ENCODE peak calls at places on chromosomes 16 and 17, in eight cellular contexts. Y is fibroblast of lung, J is RWPE1, N is nephron progenitor cell, I is brain microvascular endothelial cell, O is H9, A is AG10803, H is HCT116. E is an unnamed sample.

GRCh38 chr16:79347176-79347715 is 253.3 kb downstream of the MAF start:
- DNase-seq in A (no peak), Y (no peak), I (no peak), O (peak), H (no peak), J (no peak), N (peak), E (no peak)

GRCh38 chr16:86664518-86665318 is 86.4 kb downstream of the FOXL1 start:
- DNase-seq in A (peak), O (no peak), Y (peak), J (peak), N (no peak), H (peak), I (peak), E (no peak)

GRCh38 chr16:67537636-67538591 is 9.3 kb downstream of the RIPOR1 start:
- DNase-seq in O (peak), H (no peak), A (no peak), N (peak), I (no peak), Y (no peak), J (no peak), E (peak)

GRCh38 chr17:75996665-75997590 is 3.7 kb upstream of the CDK3 start:
- DNase-seq in Y (peak), A (peak), H (no peak), O (no peak), N (peak), I (peak), J (peak), E (no peak)

GRCh38 chr17:80646328-80646727 is 101.7 kb downstream of the RPTOR start:
- DNase-seq in H (no peak), N (no peak), J (no peak), I (no peak), A (no peak), O (no peak), Y (no peak), E (no peak)

GRCh38 chr17:44522883-44523671 is 19.9 kb upstream of the GPATCH8 start:
- DNase-seq in H (peak), N (peak), I (peak), J (peak), O (peak), Y (peak), A (peak), E (no peak)

GRCh38 chr17:76881966-76882365 is 13.8 kb downstream of the MGAT5B start:
- DNase-seq in Y (no peak), N (no peak), O (no peak), I (no peak), A (no peak), H (no peak), J (no peak), E (no peak)

GRCh38 chr16:14375132-14375491 is 254.9 kb downstream of the PARN start:
- DNase-seq in O (no peak), A (peak), N (no peak), H (no peak), I (peak), Y (no peak), J (no peak), E (no peak)

GRCh38 chr16:68090109-68090508 is 4.9 kb downstream of the NFATC3 start:
- DNase-seq in N (no peak), I (no peak), J (no peak), H (no peak), Y (no peak), O (no peak), A (no peak), E (no peak)

GRCh38 chr16:89431158-89431584 is 59.2 kb downstream of the ANKRD11 start:
- DNase-seq in J (no peak), A (peak), Y (peak), I (no peak), H (no peak), N (no peak), O (no peak), E (no peak)

GRCh38 chr16:31458073-31458834 is 1.0 kb upstream of the ARMC5 start:
- DNase-seq in H (no peak), I (peak), Y (no peak), A (peak), O (peak), J (peak), N (peak), E (no peak)

GRCh38 chr16:89601906-89602272 is 11.6 kb upstream of the DPEP1 start:
- DNase-seq in I (no peak), A (no peak), N (no peak), O (no peak), Y (no peak), H (no peak), J (no peak), E (no peak)

GRCh38 chr16:81496742-81497141 is 52.1 kb downstream of the CMIP start:
- DNase-seq in A (no peak), J (no peak), Y (no peak), I (no peak), O (no peak), N (no peak), H (no peak), E (no peak)

GRCh38 chr16:66382171-66382965 is 15.9 kb downstream of the CDH5 start:
- DNase-seq in A (peak), H (no peak), I (peak), J (peak), Y (peak), N (no peak), O (peak), E (no peak)

GRCh38 chr17:32523017-32523680 is 36.4 kb downstream of the CDK5R1 start:
- DNase-seq in Y (no peak), O (no peak), H (no peak), N (no peak), A (no peak), I (no peak), J (no peak), E (no peak)

GRCh38 chr17:49581645-49581992 is 5.9 kb downstream of the NXPH3 start:
- DNase-seq in Y (no peak), I (no peak), O (no peak), A (no peak), N (no peak), H (no peak), J (no peak), E (no peak)

GRCh38 chr17:45228985-45229517 is 7.4 kb downstream of the FMNL1 start:
- DNase-seq in J (peak), I (peak), O (peak), H (no peak), A (peak), Y (peak), N (peak), E (no peak)

GRCh38 chr17:75498726-75499213 is 16.6 kb downstream of the CASKIN2 start:
- DNase-seq in A (no peak), O (peak), Y (no peak), H (no peak), J (no peak), I (no peak), N (no peak), E (no peak)

GRCh38 chr16:82735696-82736095 is 108.9 kb downstream of the CDH13 start:
- DNase-seq in N (no peak), O (no peak), A (peak), H (no peak), I (no peak), Y (peak), J (no peak), E (no peak)

GRCh38 chr16:998211-998610 is 16.6 kb downstream of the SOX8 start:
- DNase-seq in H (no peak), A (no peak), O (no peak), Y (no peak), I (no peak), J (no peak), N (no peak), E (no peak)

GRCh38 chr17:6894206-6894528 is 62.6 kb upstream of the TEKT1 start:
- DNase-seq in H (no peak), A (no peak), I (no peak), N (no peak), O (peak), Y (no peak), J (no peak), E (no peak)

GRCh38 chr16:16138034-16138635 is 85.2 kb downstream of the ABCC6 start:
- DNase-seq in J (no peak), O (no peak), A (no peak), N (no peak), H (no peak), I (no peak), Y (no peak), E (no peak)

GRCh38 chr16:85995591-85996461 is 96.9 kb downstream of the IRF8 start:
- DNase-seq in Y (no peak), H (no peak), J (no peak), I (no peak), N (no peak), A (peak), O (no peak), E (no peak)

GRCh38 chr16:31476305-31477219 is 4.6 kb downstream of the TGFB1I1 start:
- DNase-seq in A (no peak), N (peak), O (peak), J (no peak), I (no peak), Y (no peak), H (no peak), E (no peak)

GRCh38 chr17:5667871-5668270 is 83.6 kb upstream of the NLRP1 start:
- DNase-seq in I (no peak), Y (no peak), A (no peak), O (peak), J (no peak), N (no peak), H (peak), E (no peak)
- TF ChIP-seq CTCF in I (no peak), Y (no peak), A (no peak), O (peak), J (no peak), N (no peak), H (peak), E (peak)

GRCh38 chr16:4338712-4339299 is 12.3 kb downstream of the PAM16 start:
- DNase-seq in Y (no peak), H (no peak), O (no peak), N (no peak), J (no peak), I (no peak), A (no peak), E (no peak)

GRCh38 chr16:4340443-4340842 is 10.7 kb downstream of the PAM16 start:
- DNase-seq in I (no peak), A (no peak), O (no peak), H (no peak), N (no peak), J (no peak), Y (no peak), E (no peak)

GRCh38 chr16:4339455-4339854 is 11.7 kb downstream of the PAM16 start:
- DNase-seq in A (no peak), N (no peak), I (no peak), Y (no peak), H (no peak), J (no peak), O (no peak), E (no peak)

GRCh38 chr16:4341250-4341649 is 9.9 kb downstream of the PAM16 start:
- DNase-seq in I (no peak), N (no peak), A (no peak), O (no peak), H (no peak), J (no peak), Y (no peak), E (no peak)

DNA sequence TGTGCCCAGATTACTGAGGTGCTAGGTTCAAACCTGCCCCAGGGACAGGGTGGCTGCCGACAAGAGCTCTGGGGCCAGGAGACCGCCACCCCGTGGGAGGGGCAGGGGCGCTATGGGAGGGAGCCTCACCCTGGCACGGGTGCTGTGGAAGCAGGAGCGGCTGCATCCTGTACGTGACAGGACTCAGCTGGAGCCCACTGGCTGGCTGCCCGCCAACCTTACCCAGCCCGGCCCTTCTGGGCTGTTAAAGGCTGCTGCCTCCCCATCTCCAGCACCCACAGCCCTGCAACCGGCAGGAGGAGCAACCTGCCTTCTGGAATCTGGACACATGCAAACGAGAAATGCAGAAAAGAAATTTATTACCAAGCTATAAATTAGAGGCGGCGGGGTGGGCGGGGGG is 11.2 kb downstream of the PAM16 start:
- DNase-seq in H (no peak), Y (peak), J (no peak), O (no peak), I (no peak), N (no peak), A (peak), E (no peak)
- TF ChIP-seq CTCF in H (no peak), Y (peak), J (no peak), O (no peak), I (no peak), N (no peak), A (no peak), E (no peak)

DNA sequence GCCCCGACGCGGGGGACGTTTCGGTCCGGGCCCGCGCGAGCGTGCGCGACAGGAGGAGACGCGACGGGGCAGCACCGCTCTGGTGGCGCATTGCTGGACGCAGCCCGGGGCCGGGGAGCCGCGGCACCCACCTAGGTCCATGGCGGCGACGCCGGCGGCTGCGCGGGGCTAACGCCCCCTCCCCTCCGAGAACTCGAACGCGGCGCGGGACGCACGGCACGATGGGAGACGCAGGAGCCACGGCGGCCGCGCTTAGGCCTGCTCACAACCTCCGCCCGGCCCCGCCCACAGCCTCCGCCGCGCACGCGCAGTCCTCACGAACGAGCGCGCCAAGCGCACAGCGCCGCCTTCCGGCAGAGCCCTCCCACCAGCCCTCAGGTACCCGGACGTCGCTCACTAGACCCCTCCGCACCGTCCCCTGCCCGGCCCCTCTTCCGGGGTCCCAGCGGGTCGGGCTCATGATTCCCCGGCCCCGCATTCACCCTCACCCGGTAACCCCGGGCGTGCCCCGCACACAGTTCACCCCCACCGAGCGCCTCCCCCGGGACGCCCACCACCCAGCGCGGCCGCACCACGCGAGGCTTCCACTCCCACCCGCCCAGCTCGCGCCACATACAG is at the start of gene GEMIN4:
- DNase-seq in H (peak), J (peak), I (peak), N (peak), Y (peak), A (peak), O (peak), E (peak)
- TF ChIP-seq CTCF in H (peak), J (peak), I (peak), N (peak), Y (peak), A (peak), O (peak), E (peak)

DNA sequence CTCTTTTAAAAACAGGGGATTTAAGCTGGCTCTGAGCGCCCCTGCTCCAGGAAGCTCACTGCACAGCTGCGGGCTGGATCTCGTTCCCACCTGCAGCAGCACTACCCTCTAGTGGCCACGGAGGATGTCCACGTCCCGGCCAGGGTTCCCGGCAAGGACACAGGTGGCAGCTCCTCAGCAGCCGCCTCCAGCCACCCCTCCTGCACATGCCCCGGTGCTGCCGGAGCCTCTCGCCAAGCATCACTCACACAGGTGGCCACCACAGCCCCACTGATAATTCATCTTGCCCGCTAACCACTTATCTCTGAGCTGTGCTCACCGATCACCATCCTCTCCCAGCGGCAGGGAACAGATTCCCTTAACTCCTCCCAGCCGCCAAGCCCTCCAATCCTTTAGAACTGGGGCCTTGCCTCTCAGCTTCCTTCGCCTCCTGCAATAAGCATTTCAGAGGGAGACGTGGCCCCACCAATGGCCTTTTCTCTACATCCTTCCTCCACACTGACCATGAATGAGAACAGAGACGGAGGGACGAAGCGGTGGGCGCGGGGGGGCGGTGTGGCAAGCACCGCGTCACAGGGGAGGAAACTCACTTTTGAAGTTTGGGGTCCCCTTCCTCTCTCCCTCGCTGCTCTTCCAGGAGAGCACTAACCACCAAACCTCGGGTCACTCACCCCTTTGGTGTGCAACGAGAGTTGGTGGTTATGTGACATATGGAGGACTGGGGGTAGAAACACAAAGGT is 222.1 kb downstream of the RBFOX3 start:
- DNase-seq in N (peak), O (peak), I (peak), A (peak), Y (peak), H (peak), J (peak), E (no peak)
- TF ChIP-seq CTCF in N (peak), O (peak), I (peak), A (peak), Y (peak), H (peak), J (peak), E (peak)

GRCh38 chr17:72952641-72953313 is 139.7 kb downstream of the SLC39A11 start:
- DNase-seq in O (peak), J (no peak), Y (no peak), A (no peak), I (no peak), H (no peak), N (no peak), E (no peak)

GRCh38 chr17:72954595-72954994 is 137.9 kb downstream of the SLC39A11 start:
- DNase-seq in H (no peak), A (no peak), I (no peak), O (no peak), N (no peak), Y (no peak), J (no peak), E (no peak)

GRCh38 chr17:72950236-72950931 is 142.1 kb downstream of the SLC39A11 start:
- DNase-seq in H (no peak), N (no peak), Y (no peak), I (no peak), O (no peak), J (no peak), A (no peak), E (no peak)

GRCh38 chr17:72953621-72954020 is 138.9 kb downstream of the SLC39A11 start:
- DNase-seq in J (peak), N (no peak), O (no peak), A (no peak), Y (no peak), I (no peak), H (peak), E (no peak)

DNA sequence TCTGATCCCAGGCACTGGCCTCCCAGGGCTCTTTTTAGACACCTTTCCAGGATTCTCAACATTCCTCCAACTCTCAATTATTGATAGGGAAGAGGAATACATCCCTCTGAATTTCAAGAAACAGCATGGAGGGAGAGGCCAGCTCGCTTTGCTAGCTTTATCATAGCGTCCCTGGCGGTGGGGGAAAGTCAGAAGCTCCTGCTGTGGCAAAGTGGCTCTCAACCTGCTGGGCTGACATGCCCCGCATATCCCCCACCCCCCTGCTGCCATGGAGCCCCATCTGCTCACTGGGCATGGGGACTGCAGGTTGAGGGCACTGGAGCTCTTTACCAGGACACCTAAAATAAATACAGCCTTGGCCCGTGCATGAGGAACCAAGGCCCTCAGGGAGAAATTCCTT is 140.3 kb downstream of the SLC39A11 start:
- DNase-seq in I (no peak), J (no peak), Y (no peak), O (peak), H (no peak), A (no peak), N (no peak), E (no peak)
- TF ChIP-seq CTCF in I (no peak), J (no peak), Y (no peak), O (peak), H (no peak), A (no peak), N (no peak), E (no peak)